ENCODE peak calls at places on chromosomes 16 and 17, in ten cellular contexts. Y is NCI-H2171 treated with DMSO at 0.1 percent for 48 hours; M is posterior vena cava; O is stimulated activated CD8-positive, alpha-beta memory T cell treated with anti-CD3 and anti-CD28 coated beads, Interleukin-12 subunit alpha, Interleukin-12 subunit beta, amount 100 ng/mL, for 4 hours; K is ascending aorta; T is anterior cingulate cortex; N is retina; E is cardiac fibroblast; J is left lung; X is amygdala. S is an unnamed sample.

GRCh38 chr16:67748791-67749282 is 29.7 kb upstream of the GFOD2 start:
- DNase-seq in T (no peak), M (no peak), X (no peak), J (no peak), O (no peak), N (no peak), E (no peak), K (no peak), Y (no peak), S (no peak)

GRCh38 chr17:39659286-39660010 is 5.7 kb upstream of the TCAP start:
- DNase-seq in N (no peak), K (no peak), Y (no peak), E (no peak), M (no peak), T (no peak), J (no peak), O (no peak), X (no peak), S (no peak)

GRCh38 chr17:80774643-80775281 is 216.9 kb upstream of the CHMP6 start:
- DNase-seq in T (no peak), N (no peak), M (peak; percentile 81), J (peak; percentile 30), K (no peak), X (no peak), Y (peak; percentile 68), O (no peak), E (no peak), S (no peak)

GRCh38 chr17:74632597-74632996 is 9.1 kb upstream of the CD300E start:
- DNase-seq in K (no peak), X (no peak), E (no peak), J (no peak), T (no peak), N (no peak), Y (no peak), O (no peak), M (no peak), S (no peak)

GRCh38 chr17:55496094-55496881 is 15.0 kb downstream of the SMIM36 start:
- DNase-seq in Y (peak; percentile 42), K (no peak), N (no peak), X (no peak), J (no peak), E (peak; percentile 79), O (no peak), T (peak; percentile 10), M (no peak), S (peak; percentile 80)

GRCh38 chr16:27642753-27643152 is 92.8 kb downstream of the KATNIP start:
- DNase-seq in Y (peak; percentile 14), M (peak; percentile 12), X (no peak), J (no peak), N (no peak), K (no peak), O (no peak), E (peak; percentile 51), T (no peak), S (no peak)

GRCh38 chr17:57881783-57882291 is 32.0 kb upstream of the MRPS23 start:
- DNase-seq in E (no peak), J (no peak), T (no peak), O (no peak), N (no peak), K (no peak), Y (no peak), M (no peak), X (no peak), S (no peak)

GRCh38 chr16:66933776-66934137 is 445 bp downstream of the CIAO2B start:
- DNase-seq in N (no peak), T (no peak), O (no peak), M (no peak), J (no peak), K (no peak), E (peak; percentile 35), X (no peak), Y (no peak), S (no peak)

GRCh38 chr16:80806957-80807356 is 2.6 kb upstream of the CDYL2 start:
- DNase-seq in O (no peak), J (no peak), K (no peak), T (no peak), X (no peak), M (no peak), N (no peak), E (peak; percentile 93), Y (no peak), S (no peak)

GRCh38 chr17:50280801-50281441 is 6.7 kb downstream of the TMEM92 start:
- DNase-seq in J (no peak), T (no peak), N (no peak), O (no peak), Y (no peak), X (no peak), K (no peak), M (no peak), E (no peak), S (no peak)

GRCh38 chr16:84712138-84712671 is 12.4 kb downstream of the USP10 start:
- DNase-seq in J (no peak), X (no peak), M (no peak), Y (no peak), K (no peak), O (no peak), E (no peak), N (no peak), T (no peak), S (no peak)

GRCh38 chr17:75504347-75505151 is 10.8 kb downstream of the CASKIN2 start:
- DNase-seq in O (no peak), Y (no peak), X (no peak), J (no peak), E (no peak), M (no peak), K (no peak), T (no peak), N (no peak), S (no peak)

GRCh38 chr16:21666772-21667171 is 3.0 kb downstream of the OTOA start:
- DNase-seq in J (no peak), K (no peak), Y (peak; percentile 25), N (no peak), O (no peak), M (no peak), T (no peak), X (no peak), E (no peak), S (peak; percentile 69)

GRCh38 chr16:70579648-70580630 is 56.3 kb downstream of the SF3B3 start:
- DNase-seq in M (peak; percentile 78), Y (no peak), K (no peak), N (no peak), T (no peak), E (no peak), J (peak; percentile 40), X (no peak), O (no peak), S (peak; percentile 39)

GRCh38 chr16:66740533-66740932 is 10.9 kb downstream of the DYNC1LI2 start:
- DNase-seq in T (no peak), J (no peak), O (no peak), K (no peak), Y (no peak), X (no peak), E (peak; percentile 70), N (no peak), M (no peak), S (no peak)

GRCh38 chr17:5784791-5785190 is 200.5 kb upstream of the NLRP1 start:
- DNase-seq in K (no peak), X (no peak), O (no peak), Y (no peak), E (no peak), T (no peak), J (no peak), N (no peak), M (no peak), S (no peak)

GRCh38 chr17:82023447-82024241 is 539 bp downstream of the LRRC45 start:
- DNase-seq in X (no peak), K (no peak), N (peak; percentile 73), J (no peak), O (no peak), Y (peak; percentile 29), T (no peak), M (no peak), E (no peak), S (no peak)

GRCh38 chr16:47888142-47888541 is 267.7 kb downstream of the ABCC12 start:
- DNase-seq in O (no peak), Y (no peak), E (peak; percentile 51), J (no peak), M (no peak), K (no peak), T (no peak), N (no peak), X (no peak), S (no peak)

GRCh38 chr17:75011788-75012319 is 616 bp upstream of the MRPL58 start:
- DNase-seq in M (no peak), Y (peak; percentile 96), T (peak; percentile 47), E (peak; percentile 74), O (no peak), K (no peak), X (peak; percentile 40), J (no peak), N (no peak), S (peak; percentile 62)

GRCh38 chr17:16987830-16988601 is 16.1 kb upstream of the TNFRSF13B start:
- DNase-seq in O (peak; percentile 30), J (peak; percentile 84), E (peak; percentile 84), K (peak; percentile 54), N (no peak), Y (no peak), T (peak; percentile 40), X (peak; percentile 17), M (peak; percentile 93), S (no peak)

GRCh38 chr17:46763416-46763815 is 55.1 kb downstream of the WNT3 start:
- DNase-seq in O (no peak), K (no peak), J (no peak), Y (no peak), X (no peak), N (no peak), E (no peak), M (no peak), T (no peak), S (no peak)

GRCh38 chr16:82995927-82996441 is 369.2 kb downstream of the CDH13 start:
- DNase-seq in M (no peak), Y (no peak), E (peak; percentile 90), N (no peak), T (no peak), J (no peak), X (no peak), O (no peak), K (no peak), S (no peak)

GRCh38 chr17:20281860-20282259 is 185.5 kb downstream of the LGALS9B start:
- DNase-seq in E (no peak), O (no peak), K (peak; percentile 16), N (peak; percentile 25), T (peak; percentile 51), Y (peak; percentile 6), J (peak; percentile 71), M (peak; percentile 89), X (no peak), S (peak; percentile 86)

GRCh38 chr17:78267257-78268073 is 36.0 kb downstream of the TMEM235 start:
- DNase-seq in K (no peak), J (no peak), N (no peak), E (no peak), X (no peak), T (no peak), M (no peak), O (no peak), Y (no peak), S (no peak)

GRCh38 chr16:68450741-68451140 is 2.4 kb upstream of the SMPD3 start:
- DNase-seq in M (no peak), X (no peak), N (no peak), K (no peak), O (no peak), J (no peak), T (no peak), E (no peak), Y (peak; percentile 99), S (no peak)

GRCh38 chr16:17440131-17440530 is 30.6 kb downstream of the XYLT1 start:
- DNase-seq in X (no peak), T (no peak), K (no peak), J (no peak), M (no peak), E (no peak), Y (no peak), O (no peak), N (no peak), S (no peak)

GRCh38 chr17:32382526-32383223 is 32.7 kb downstream of the ZNF207 start:
- DNase-seq in M (no peak), Y (no peak), K (no peak), X (no peak), T (no peak), N (no peak), O (no peak), E (no peak), J (no peak), S (no peak)

GRCh38 chr16:11668590-11669379 is 530 bp downstream of the SNN start:
- DNase-seq in O (no peak), K (no peak), T (no peak), X (peak; percentile 30), Y (no peak), E (no peak), M (no peak), N (peak; percentile 42), J (no peak), S (no peak)